ENCODE peak calls at places on chromosomes 2 and 18, in five cellular contexts. I is HCT116, M is psoas muscle, V is Panc1, O is body of pancreas. U is an unnamed sample.

GRCh38 chr2:230256735-230257332 is 31.3 kb downstream of the SP140 start:
- ATAC-seq in I (no peak), M (no peak), V (no peak), O (no peak), U (no peak)

GRCh38 chr18:44811586-44812125 is 131.0 kb downstream of the SETBP1 start:
- ATAC-seq in I (no peak), M (no peak), V (no peak), O (no peak), U (no peak)

GRCh38 chr18:37544196-37544595 is 21.4 kb downstream of the CELF4 start:
- ATAC-seq in I (no peak), M (no peak), V (no peak), O (no peak), U (no peak)

GRCh38 chr2:134268265-134268664 is 14.4 kb downstream of the MGAT5 start:
- ATAC-seq in I (no peak), M (peak; percentile 90), V (no peak), O (peak; percentile 21), U (no peak)

GRCh38 chr2:134932864-134933526 is 14.4 kb downstream of the CCNT2 start:
- ATAC-seq in I (no peak), M (no peak), V (no peak), O (peak; percentile 87), U (no peak)

GRCh38 chr2:134142903-134143302 is 111.0 kb upstream of the MGAT5 start:
- ATAC-seq in I (peak; percentile 83), M (no peak), V (no peak), O (no peak), U (no peak)

GRCh38 chr2:102276549-102277201 is 34.7 kb upstream of the IL1RL1 start:
- ATAC-seq in I (no peak), M (no peak), V (no peak), O (no peak), U (no peak)

GRCh38 chr2:37631292-37631691 is 40.1 kb downstream of the CDC42EP3 start:
- ATAC-seq in I (no peak), M (peak; percentile 87), V (no peak), O (no peak), U (no peak)

GRCh38 chr2:106638043-106638442 is 150.9 kb downstream of the CD8B2 start:
- ATAC-seq in I (no peak), M (no peak), V (no peak), O (no peak), U (no peak)

GRCh38 chr2:162126145-162126926 is 25.7 kb downstream of the GCG start:
- ATAC-seq in I (no peak), M (no peak), V (no peak), O (no peak), U (no peak)

GRCh38 chr18:76363451-76364120 is 131.5 kb downstream of the ZNF516 start:
- ATAC-seq in I (no peak), M (no peak), V (no peak), O (no peak), U (no peak)
- H3K27ac ChIP-seq in I (no peak overlapping the region), M (no peak overlapping the region), V (no peak overlapping the region), O (no peak overlapping the region), U (no peak overlapping the region)

GRCh38 chr2:128187032-128187654 is 96.1 kb downstream of the UGGT1 start:
- ATAC-seq in I (no peak), M (peak; percentile 91), V (no peak), O (peak; percentile 90), U (no peak)
- H3K27ac ChIP-seq in I (peak overlapping the region; percentile 10), M (peak overlapping the region; percentile 85), V (peak overlapping the region; percentile 41), O (no peak overlapping the region), U (no peak overlapping the region)

GRCh38 chr2:238151205-238151604 is 7.6 kb upstream of the ERFE start:
- ATAC-seq in I (no peak), M (no peak), V (no peak), O (no peak), U (no peak)
- H3K27ac ChIP-seq in I (no peak overlapping the region), M (peak overlapping the region; percentile 99), V (no peak overlapping the region), O (no peak overlapping the region), U (no peak overlapping the region)

GRCh38 chr18:50045126-50045525 is 149.8 kb downstream of the MYO5B start:
- ATAC-seq in I (no peak), M (no peak), V (no peak), O (no peak), U (no peak)

GRCh38 chr18:50042611-50043010 is 152.3 kb downstream of the MYO5B start:
- ATAC-seq in I (no peak), M (no peak), V (no peak), O (no peak), U (no peak)

GRCh38 chr18:50038448-50038847 is 156.5 kb downstream of the MYO5B start:
- ATAC-seq in I (peak; percentile 58), M (no peak), V (no peak), O (no peak), U (no peak)

GRCh38 chr18:50039736-50040135 is 155.2 kb downstream of the MYO5B start:
- ATAC-seq in I (no peak), M (no peak), V (no peak), O (no peak), U (no peak)

DNA sequence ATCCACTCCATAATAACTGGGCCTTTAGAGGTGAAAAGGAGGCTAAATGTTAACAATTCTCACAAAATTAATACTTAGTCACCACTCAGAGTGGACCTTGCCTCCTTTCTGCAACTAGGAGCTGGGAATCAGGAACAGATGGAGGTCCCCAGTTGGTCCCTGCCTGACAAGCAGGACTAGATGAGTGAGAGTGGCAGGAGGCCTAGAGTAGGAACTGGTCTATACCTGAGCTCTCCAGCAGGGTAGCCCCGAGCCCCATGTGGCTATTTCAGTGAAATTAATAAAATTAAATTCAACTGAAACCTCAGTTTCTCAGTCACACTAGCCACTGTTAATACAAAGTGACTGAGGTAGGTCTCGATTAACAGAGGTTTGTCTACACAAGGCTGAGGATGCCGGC is 150.5 kb downstream of the MYO5B start:
- ATAC-seq in I (peak; percentile 90), M (no peak), V (no peak), O (no peak), U (no peak)
- H3K27ac ChIP-seq in I (no peak overlapping the region), M (no peak overlapping the region), V (no peak overlapping the region), O (no peak overlapping the region), U (no peak overlapping the region)

GRCh38 chr2:173596226-173596625 is 241.6 kb downstream of the CDCA7 start:
- ATAC-seq in I (no peak), M (no peak), V (no peak), O (no peak), U (no peak)
- H3K27ac ChIP-seq in I (no peak overlapping the region), M (no peak overlapping the region), V (peak overlapping the region; percentile 9), O (no peak overlapping the region), U (no peak overlapping the region)

GRCh38 chr2:143611336-143611735 is 482.1 kb downstream of the ARHGAP15 start:
- ATAC-seq in I (no peak), M (no peak), V (no peak), O (no peak), U (no peak)

GRCh38 chr2:143608758-143609157 is 479.5 kb downstream of the ARHGAP15 start:
- ATAC-seq in I (no peak), M (no peak), V (no peak), O (no peak), U (no peak)

GRCh38 chr2:143604172-143604571 is 475.0 kb downstream of the ARHGAP15 start:
- ATAC-seq in I (no peak), M (no peak), V (no peak), O (no peak), U (no peak)

GRCh38 chr2:143603035-143603616 is 473.9 kb downstream of the ARHGAP15 start:
- ATAC-seq in I (no peak), M (no peak), V (no peak), O (no peak), U (no peak)

DNA sequence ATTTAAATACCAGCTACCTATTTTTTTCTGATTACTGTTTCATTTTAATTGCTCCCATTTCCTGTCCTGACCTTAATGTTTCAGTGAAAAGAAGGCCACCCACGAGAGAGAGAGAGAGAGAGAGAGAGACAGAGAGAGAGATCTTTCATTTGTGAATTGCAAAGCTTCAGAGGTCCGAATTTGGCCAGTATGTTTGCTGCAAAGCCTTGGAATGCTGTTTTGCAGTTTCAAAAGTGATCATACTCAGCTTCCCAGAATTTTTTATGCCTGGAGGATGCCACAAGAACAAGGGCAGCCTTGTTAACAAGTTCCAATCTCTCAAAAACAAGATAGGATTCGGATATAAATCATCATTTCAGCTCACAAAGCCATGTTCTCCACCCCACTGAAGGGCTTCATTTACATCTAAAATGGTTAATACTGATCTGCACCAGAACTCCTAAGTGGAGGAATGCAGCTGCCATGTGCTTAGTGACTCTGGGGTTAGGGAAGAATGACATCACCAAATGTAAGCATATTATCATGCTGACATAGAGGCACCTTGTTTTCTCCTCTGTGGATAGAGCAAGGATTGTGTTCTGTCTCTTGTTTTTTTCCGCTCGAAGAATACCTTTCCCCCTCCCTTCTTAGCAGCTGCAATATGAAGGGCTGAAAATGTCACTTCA is 478.4 kb downstream of the ARHGAP15 start:
- ATAC-seq in I (no peak), M (no peak), V (no peak), O (peak; percentile 45), U (no peak)
- H3K27ac ChIP-seq in I (no peak overlapping the region), M (no peak overlapping the region), V (no peak overlapping the region), O (no peak overlapping the region), U (peak overlapping the region; percentile 9)

GRCh38 chr18:12276736-12277554 is 22.8 kb downstream of the CIDEA start:
- ATAC-seq in I (no peak), M (no peak), V (no peak), O (no peak), U (no peak)
- H3K27ac ChIP-seq in I (no peak overlapping the region), M (no peak overlapping the region), V (no peak overlapping the region), O (no peak overlapping the region), U (peak overlapping the region; percentile 74)

DNA sequence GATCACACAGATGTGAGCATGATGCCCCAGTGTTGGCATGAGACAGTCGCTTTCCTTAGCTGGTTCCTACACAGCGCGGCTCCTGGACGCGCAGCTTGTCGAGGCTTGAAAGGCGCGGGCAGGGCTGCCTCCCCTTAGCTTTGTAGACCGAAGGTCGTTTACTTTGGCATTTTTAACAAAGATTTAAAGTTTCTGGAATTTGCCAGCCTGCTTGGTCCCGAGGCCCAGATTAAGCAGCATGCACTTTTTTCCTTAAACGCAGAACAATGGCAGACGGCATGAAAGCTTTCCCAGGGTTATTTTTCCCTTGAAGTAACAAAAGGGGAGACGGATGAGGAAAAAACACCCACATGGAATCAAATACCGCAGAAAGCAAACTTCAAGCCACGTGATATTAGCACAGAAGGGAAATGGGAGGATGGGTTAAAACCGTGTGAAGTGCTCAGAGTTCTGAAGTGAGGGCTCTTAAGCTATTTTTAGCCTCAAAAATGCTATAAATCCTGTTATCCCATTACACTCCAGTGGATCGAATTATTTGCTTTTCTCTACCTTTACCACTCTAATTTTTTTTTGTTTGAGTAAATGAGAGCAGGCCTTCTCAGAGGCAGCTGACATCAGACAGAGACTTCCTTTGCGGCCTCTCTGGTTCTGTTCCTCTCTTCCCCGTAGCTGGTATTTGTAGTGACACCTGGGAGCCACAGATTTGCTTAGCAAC is 55.7 kb downstream of the NPAS2 start:
- ATAC-seq in I (no peak), M (no peak), V (no peak), O (peak; percentile 60), U (no peak)
- H3K27ac ChIP-seq in I (no peak overlapping the region), M (no peak overlapping the region), V (no peak overlapping the region), O (peak overlapping the region; percentile 45), U (no peak overlapping the region)

U was measured in gastroesophageal sphincter.